ENCODE peak calls at places on chromosomes 4 and X, in ten cellular contexts. Z is cardiac muscle cell; S is heart left ventricle; Y is WERI-Rb-1; M is upper lobe of right lung; V is fibroblast of lung; X is esophagus muscularis mucosa; D is transverse colon; B is CD4-positive, alpha-beta T cell; J is HCT116. L is an unnamed sample. For H3K9me3, the result is how much of the 10 kb centered on the place peaks cover.

GRCh38 chr4:6939761-6940743 is 30.4 kb downstream of the TBC1D14 start:
- DNase-seq in J (no peak), Z (no peak), S (peak), D (no peak), M (no peak), Y (no peak), V (no peak), B (no peak), X (no peak), L (no peak)

GRCh38 chr4:111506706-111507105 is 638.5 kb upstream of the FAM241A start:
- DNase-seq in D (no peak), J (no peak), Z (peak), X (no peak), S (no peak), Y (no peak), V (peak), B (no peak), M (no peak), L (no peak)

GRCh38 chr4:7331682-7332000 is 103.1 kb downstream of the PSAPL1 start:
- DNase-seq in M (no peak), D (no peak), J (no peak), V (no peak), S (peak), Z (no peak), X (no peak), B (no peak), Y (no peak), L (no peak)

GRCh38 chr4:10078481-10079233 is 37.9 kb downstream of the WDR1 start:
- DNase-seq in S (no peak), B (no peak), M (peak), Z (no peak), D (no peak), J (no peak), X (no peak), Y (no peak), V (no peak), L (no peak)

GRCh38 chr4:171924761-171925376 is 111.7 kb downstream of the GALNTL6 start:
- DNase-seq in Y (no peak), M (no peak), X (no peak), D (no peak), V (no peak), Z (no peak), S (no peak), B (no peak), J (no peak), L (no peak)

GRCh38 chrX:49243166-49243565 is 7.9 kb downstream of the CCDC22 start:
- DNase-seq in Z (no peak), Y (no peak), D (no peak), M (no peak), B (no peak), S (no peak), J (no peak), X (no peak), V (no peak), L (no peak)

GRCh38 chr4:168374772-168375523 is 56.4 kb upstream of the DDX60 start:
- DNase-seq in V (no peak), J (no peak), Z (no peak), S (no peak), X (no peak), B (no peak), M (no peak), Y (no peak), D (no peak), L (no peak)

GRCh38 chrX:120749141-120749846 is 119.4 kb upstream of the C1GALT1C1 start:
- DNase-seq in S (no peak), M (no peak), V (no peak), X (no peak), D (peak), B (no peak), Y (no peak), J (no peak), Z (no peak), L (no peak)

GRCh38 chr4:6969826-6970800 is 60.5 kb downstream of the TBC1D14 start:
- DNase-seq in V (no peak), Y (peak), S (no peak), B (no peak), X (peak), J (no peak), Z (no peak), D (no peak), M (no peak), L (no peak)

GRCh38 chr4:56976283-56976877 is 1.0 kb downstream of the NOA1 start:
- DNase-seq in M (peak), Z (peak), B (no peak), Y (peak), X (no peak), S (no peak), D (no peak), J (no peak), V (no peak), L (peak)

GRCh38 chr4:149605601-149606378 is 209.9 kb downstream of the IQCM start:
- DNase-seq in B (no peak), X (no peak), J (no peak), Y (no peak), M (no peak), Z (no peak), D (no peak), V (peak), S (no peak), L (no peak)

GRCh38 chr4:10237131-10237530 is 120.5 kb upstream of the WDR1 start:
- DNase-seq in M (no peak), S (no peak), J (no peak), X (no peak), D (no peak), B (no peak), Y (no peak), Z (no peak), V (no peak), L (no peak)

GRCh38 chr4:153275380-153276276 is 68.9 kb upstream of the MND1 start:
- DNase-seq in S (no peak), B (no peak), Z (no peak), J (no peak), X (peak), D (no peak), V (no peak), Y (no peak), M (no peak), L (no peak)

GRCh38 chr4:154779362-154779947 is 1.6 kb upstream of the RBM46 start:
- DNase-seq in J (peak), Y (no peak), Z (peak), M (no peak), V (peak), D (no peak), X (no peak), S (no peak), B (no peak), L (no peak)

GRCh38 chr4:53015681-53016080 is 153.6 kb downstream of the RASL11B start:
- DNase-seq in X (no peak), V (peak), Y (peak), J (peak), B (no peak), D (peak), S (no peak), M (no peak), Z (peak), L (peak)

DNA sequence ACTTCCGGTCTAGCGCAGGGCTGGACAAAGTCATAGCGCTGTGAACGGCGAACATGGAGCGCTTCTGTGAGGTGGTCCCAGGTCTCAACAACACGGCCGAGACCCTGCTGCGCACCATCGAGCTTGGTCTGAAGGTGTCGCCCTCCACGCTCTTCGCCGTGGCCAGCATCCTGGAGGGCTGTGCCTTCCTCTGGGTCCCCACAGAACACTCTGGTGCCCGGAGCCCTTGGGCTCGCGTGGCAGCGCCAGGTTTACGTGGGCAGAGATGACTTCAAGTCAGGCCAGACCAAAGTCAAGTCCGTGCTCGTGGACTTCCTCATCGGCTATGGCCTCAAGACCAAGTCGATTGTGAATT is 128.6 kb downstream of the ANAPC4 start:
- DNase-seq in D (no peak), V (no peak), J (no peak), M (no peak), S (no peak), X (no peak), Z (no peak), B (no peak), Y (no peak), L (no peak)
- TF ChIP-seq CTCF in D (no peak), V (no peak), J (no peak), M (no peak), S (no peak), X (no peak), Z (no peak), B (no peak), Y (no peak), L (no peak)

DNA sequence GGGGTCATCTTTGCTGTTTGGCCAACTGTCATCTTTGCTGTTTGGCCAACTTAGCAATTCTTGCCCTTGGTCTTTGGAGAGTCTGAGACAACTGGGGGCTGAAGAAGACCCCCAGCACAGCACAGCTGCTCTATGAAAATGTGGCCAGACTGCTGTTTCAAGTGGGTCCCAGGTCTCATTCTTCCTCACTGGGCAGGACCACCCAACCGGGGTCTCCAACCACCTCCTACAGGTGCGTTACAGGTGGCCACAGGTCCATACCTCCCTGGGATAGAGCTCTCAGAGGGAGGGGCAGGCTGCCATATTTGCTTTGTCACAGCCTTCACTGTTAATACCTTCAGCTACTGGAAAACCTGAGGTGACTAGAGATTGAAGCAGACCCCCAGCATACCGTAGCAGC is 82.1 kb upstream of the TCEAL2 start:
- DNase-seq in S (no peak), Z (no peak), Y (no peak), B (no peak), J (no peak), V (no peak), M (no peak), D (no peak), X (no peak), L (no peak)
- H3K9me3 ChIP-seq in S (under half), Z (under half), Y (under half), B (under half), J (under half), V (under half), M (under half), D (under half), X (under half), L (under half)

DNA sequence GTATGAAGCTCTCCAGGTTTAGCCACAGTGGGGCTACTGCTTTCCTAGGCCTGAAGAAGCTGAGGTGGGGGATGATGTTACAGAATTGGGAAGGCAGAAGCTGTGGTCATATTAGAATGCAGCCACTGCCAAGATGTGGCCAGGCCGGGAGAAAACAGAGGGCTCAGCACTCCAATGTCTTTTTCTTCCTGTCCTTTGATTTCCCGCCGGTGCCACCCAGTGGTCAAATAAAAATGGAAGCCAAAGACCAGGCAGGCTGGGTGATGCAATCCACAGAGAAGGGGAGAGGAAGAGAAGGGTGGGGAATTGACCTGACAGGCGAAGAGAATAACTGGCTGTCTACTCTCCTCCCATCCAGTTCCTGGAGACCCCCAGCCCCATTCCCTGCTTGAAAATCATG is 94.9 kb upstream of the SHISA3 start:
- DNase-seq in V (peak), Z (peak), B (no peak), J (peak), X (no peak), M (no peak), S (no peak), Y (peak), D (no peak), L (no peak)
- TF ChIP-seq CTCF in V (peak), Z (peak), B (no peak), J (peak), X (no peak), M (no peak), S (peak), Y (peak), D (no peak), L (no peak)

GRCh38 chrX:56530011-56530410 is 33.4 kb upstream of the UBQLN2 start:
- DNase-seq in V (no peak), S (no peak), Z (no peak), D (no peak), Y (no peak), J (no peak), B (no peak), X (no peak), M (no peak), L (no peak)
- H3K9me3 ChIP-seq in V (under half), S (under half), Z (under half), D (under half), Y (under half), J (under half), B (under half), X (under half), M (under half), L (under half)

GRCh38 chr4:38832624-38833528 is 23.7 kb downstream of the TLR6 start:
- DNase-seq in V (no peak), M (no peak), B (no peak), J (no peak), X (no peak), Y (no peak), Z (no peak), S (no peak), D (no peak), L (no peak)
- TF ChIP-seq CTCF in V (no peak), M (no peak), B (no peak), J (peak), X (no peak), Y (peak), Z (peak), S (no peak), D (no peak), L (no peak)

GRCh38 chr4:79121223-79121622 is 182.0 kb upstream of the PAQR3 start:
- DNase-seq in Z (no peak), S (no peak), V (no peak), Y (no peak), J (no peak), M (no peak), B (no peak), D (no peak), X (no peak), L (no peak)

GRCh38 chr4:79121875-79122358 is 182.7 kb upstream of the PAQR3 start:
- DNase-seq in B (no peak), X (no peak), V (no peak), S (peak), M (no peak), J (no peak), Z (no peak), Y (no peak), D (no peak), L (no peak)
- H3K9me3 ChIP-seq in B (under half), X (under half), V (under half), S (half or more), M (under half), J (under half), Z (under half), Y (under half), D (under half), L (under half)

GRCh38 chrX:137430984-137431475 is 134.9 kb upstream of the ZIC3 start:
- DNase-seq in S (no peak), V (no peak), D (no peak), Z (no peak), M (no peak), Y (no peak), J (no peak), X (no peak), B (no peak), L (no peak)

GRCh38 chrX:137431693-137432488 is 134.0 kb upstream of the ZIC3 start:
- DNase-seq in B (no peak), Y (no peak), M (no peak), J (no peak), D (no peak), V (no peak), Z (no peak), S (no peak), X (no peak), L (no peak)

GRCh38 chrX:137428777-137429564 is 137.0 kb upstream of the ZIC3 start:
- DNase-seq in X (no peak), Z (no peak), D (no peak), M (no peak), V (no peak), Y (no peak), J (no peak), S (no peak), B (no peak), L (no peak)

GRCh38 chrX:137430301-137430700 is 135.6 kb upstream of the ZIC3 start:
- DNase-seq in J (no peak), M (no peak), V (no peak), S (no peak), B (no peak), Y (no peak), X (no peak), D (no peak), Z (no peak), L (no peak)

GRCh38 chrX:137432609-137433008 is 133.3 kb upstream of the ZIC3 start:
- DNase-seq in J (no peak), B (no peak), Z (no peak), Y (no peak), M (no peak), D (no peak), S (no peak), V (no peak), X (no peak), L (no peak)
- TF ChIP-seq CTCF in J (peak), B (no peak), Z (no peak), Y (peak), M (peak), D (no peak), S (no peak), V (no peak), X (no peak), L (no peak)

L was measured in ovary.